ENCODE peak calls at places on chromosomes 2 and 18, in eight cellular contexts. One of them, this sample, is unnamed.

GRCh38 chr2:929011-929735 is 21.5 kb upstream of the SNTG2 start:
- DNase-seq in NT2/D1: no peak
- DNase-seq in substantia nigra: no peak
- DNase-seq in CD8-positive, alpha-beta T cell: no peak
- DNase-seq in nucleus accumbens: no peak
- DNase-seq in K562: no peak
- DNase-seq in kidney tubule cell: no peak
- DNase-seq in Daoy: no peak
- DNase-seq in this sample: no peak

GRCh38 chr2:121140734-121141133 is 144.3 kb downstream of the TFCP2L1 start:
- DNase-seq in kidney tubule cell: peak; percentile 77
- DNase-seq in substantia nigra: no peak
- DNase-seq in Daoy: no peak
- DNase-seq in CD8-positive, alpha-beta T cell: no peak
- DNase-seq in NT2/D1: no peak
- DNase-seq in nucleus accumbens: no peak
- DNase-seq in K562: no peak
- DNase-seq in this sample: no peak

GRCh38 chr2:208227581-208228232 is 27.2 kb downstream of the IDH1 start:
- DNase-seq in Daoy: no peak
- DNase-seq in substantia nigra: no peak
- DNase-seq in kidney tubule cell: no peak
- DNase-seq in K562: no peak
- DNase-seq in CD8-positive, alpha-beta T cell: no peak
- DNase-seq in nucleus accumbens: no peak
- DNase-seq in NT2/D1: no peak
- DNase-seq in this sample: no peak

GRCh38 chr2:33602216-33602830 is 3.2 kb upstream of the FAM98A start:
- DNase-seq in Daoy: no peak
- DNase-seq in kidney tubule cell: peak; percentile 25
- DNase-seq in CD8-positive, alpha-beta T cell: no peak
- DNase-seq in substantia nigra: no peak
- DNase-seq in NT2/D1: no peak
- DNase-seq in nucleus accumbens: no peak
- DNase-seq in K562: no peak
- DNase-seq in this sample: no peak

GRCh38 chr18:10872297-10872696 is 277.1 kb downstream of the PIEZO2 start:
- DNase-seq in CD8-positive, alpha-beta T cell: no peak
- DNase-seq in NT2/D1: no peak
- DNase-seq in kidney tubule cell: no peak
- DNase-seq in nucleus accumbens: no peak
- DNase-seq in Daoy: no peak
- DNase-seq in substantia nigra: no peak
- DNase-seq in K562: no peak
- DNase-seq in this sample: no peak

GRCh38 chr2:27715318-27716165 is 51.9 kb downstream of the SLC4A1AP start:
- DNase-seq in K562: peak; percentile 43
- DNase-seq in CD8-positive, alpha-beta T cell: peak; percentile 18
- DNase-seq in nucleus accumbens: no peak
- DNase-seq in NT2/D1: no peak
- DNase-seq in Daoy: no peak
- DNase-seq in kidney tubule cell: peak; percentile 86
- DNase-seq in substantia nigra: no peak
- DNase-seq in this sample: no peak

GRCh38 chr2:29518988-29519925 is 402.1 kb downstream of the ALK start:
- DNase-seq in kidney tubule cell: peak; percentile 76
- DNase-seq in NT2/D1: no peak
- DNase-seq in substantia nigra: no peak
- DNase-seq in Daoy: no peak
- DNase-seq in K562: no peak
- DNase-seq in nucleus accumbens: no peak
- DNase-seq in CD8-positive, alpha-beta T cell: no peak
- DNase-seq in this sample: no peak

GRCh38 chr2:225104971-225105370 is 62.7 kb upstream of the DOCK10 start:
- DNase-seq in Daoy: no peak
- DNase-seq in nucleus accumbens: no peak
- DNase-seq in NT2/D1: no peak
- DNase-seq in kidney tubule cell: peak; percentile 58
- DNase-seq in K562: no peak
- DNase-seq in substantia nigra: no peak
- DNase-seq in CD8-positive, alpha-beta T cell: no peak
- DNase-seq in this sample: no peak

GRCh38 chr2:29212009-29212408 is 96.8 kb downstream of the CLIP4 start:
- DNase-seq in kidney tubule cell: no peak
- DNase-seq in substantia nigra: no peak
- DNase-seq in K562: no peak
- DNase-seq in nucleus accumbens: no peak
- DNase-seq in CD8-positive, alpha-beta T cell: no peak
- DNase-seq in NT2/D1: no peak
- DNase-seq in Daoy: no peak
- DNase-seq in this sample: no peak

GRCh38 chr2:223538920-223539440 is 63.2 kb downstream of the SCG2 start:
- DNase-seq in substantia nigra: no peak
- DNase-seq in Daoy: no peak
- DNase-seq in CD8-positive, alpha-beta T cell: no peak
- DNase-seq in K562: no peak
- DNase-seq in kidney tubule cell: no peak
- DNase-seq in NT2/D1: no peak
- DNase-seq in nucleus accumbens: no peak
- DNase-seq in this sample: no peak

GRCh38 chr2:231497651-231498050 is 32.6 kb downstream of the NMUR1 start:
- DNase-seq in NT2/D1: no peak
- DNase-seq in CD8-positive, alpha-beta T cell: no peak
- DNase-seq in nucleus accumbens: no peak
- DNase-seq in Daoy: no peak
- DNase-seq in substantia nigra: no peak
- DNase-seq in kidney tubule cell: no peak
- DNase-seq in K562: no peak
- DNase-seq in this sample: no peak

GRCh38 chr2:122191331-122191730 is 435.9 kb downstream of the TSN start:
- DNase-seq in Daoy: peak; percentile 56
- DNase-seq in kidney tubule cell: peak; percentile 58
- DNase-seq in nucleus accumbens: no peak
- DNase-seq in substantia nigra: no peak
- DNase-seq in CD8-positive, alpha-beta T cell: no peak
- DNase-seq in K562: peak; percentile 44
- DNase-seq in NT2/D1: peak; percentile 47
- DNase-seq in this sample: peak; percentile 75

This sample was measured in HuH-7.